ENCODE peak calls at places on chromosomes 6 and 20, in six cellular contexts. One of them, this sample, is unnamed.

GRCh38 chr20:3785240-3786125 is 1.1 kb downstream of the CENPB start:
- DNase-seq in bronchial epithelial cell: no peak
- DNase-seq in K562: peak
- DNase-seq in Panc1: no peak
- DNase-seq in right cardiac atrium: peak
- DNase-seq in fibroblast of lung: peak
- DNase-seq in this sample: peak

GRCh38 chr6:46411798-46412197 is 79.5 kb downstream of the RCAN2 start:
- DNase-seq in bronchial epithelial cell: no peak
- DNase-seq in K562: no peak
- DNase-seq in Panc1: no peak
- DNase-seq in right cardiac atrium: no peak
- DNase-seq in fibroblast of lung: no peak
- DNase-seq in this sample: no peak

GRCh38 chr20:62382306-62383198 is 4.4 kb upstream of the RPS21 start:
- DNase-seq in bronchial epithelial cell: peak
- DNase-seq in K562: peak
- DNase-seq in Panc1: no peak
- DNase-seq in right cardiac atrium: peak
- DNase-seq in fibroblast of lung: peak
- DNase-seq in this sample: peak

GRCh38 chr20:18314786-18315406 is 26.6 kb downstream of the ZNF133 start:
- DNase-seq in bronchial epithelial cell: peak
- DNase-seq in K562: no peak
- DNase-seq in Panc1: no peak
- DNase-seq in right cardiac atrium: no peak
- DNase-seq in fibroblast of lung: peak
- DNase-seq in this sample: no peak

GRCh38 chr6:97322811-97323210 is 39.8 kb upstream of the MMS22L start:
- DNase-seq in bronchial epithelial cell: peak
- DNase-seq in K562: no peak
- DNase-seq in Panc1: no peak
- DNase-seq in right cardiac atrium: no peak
- DNase-seq in fibroblast of lung: peak
- DNase-seq in this sample: no peak

GRCh38 chr6:170027111-170028043 is 263.5 kb downstream of the DLL1 start:
- DNase-seq in bronchial epithelial cell: peak
- DNase-seq in K562: no peak
- DNase-seq in Panc1: no peak
- DNase-seq in right cardiac atrium: no peak
- DNase-seq in fibroblast of lung: no peak
- DNase-seq in this sample: no peak

GRCh38 chr6:41515995-41516394 is 30.2 kb upstream of the FOXP4 start:
- DNase-seq in bronchial epithelial cell: no peak
- DNase-seq in K562: no peak
- DNase-seq in Panc1: no peak
- DNase-seq in right cardiac atrium: no peak
- DNase-seq in fibroblast of lung: no peak
- DNase-seq in this sample: no peak

GRCh38 chr6:73353636-73354388 is at the start of gene DPPA5:
- DNase-seq in bronchial epithelial cell: no peak
- DNase-seq in K562: no peak
- DNase-seq in Panc1: no peak
- DNase-seq in right cardiac atrium: no peak
- DNase-seq in fibroblast of lung: no peak
- DNase-seq in this sample: no peak

GRCh38 chr6:41789937-41790502 is 2.5 kb downstream of the TOMM6 start:
- DNase-seq in bronchial epithelial cell: no peak
- DNase-seq in K562: no peak
- DNase-seq in Panc1: no peak
- DNase-seq in right cardiac atrium: no peak
- DNase-seq in fibroblast of lung: no peak
- DNase-seq in this sample: no peak

GRCh38 chr20:57717797-57718196 is 8.0 kb upstream of the PMEPA1 start:
- DNase-seq in bronchial epithelial cell: peak
- DNase-seq in K562: no peak
- DNase-seq in Panc1: no peak
- DNase-seq in right cardiac atrium: no peak
- DNase-seq in fibroblast of lung: peak
- DNase-seq in this sample: no peak

GRCh38 chr20:12153616-12154015 is 235.9 kb downstream of the BTBD3 start:
- DNase-seq in bronchial epithelial cell: no peak
- DNase-seq in K562: no peak
- DNase-seq in Panc1: no peak
- DNase-seq in right cardiac atrium: no peak
- DNase-seq in fibroblast of lung: peak
- DNase-seq in this sample: no peak

GRCh38 chr6:152094992-152095592 is 287.6 kb downstream of the ESR1 start:
- DNase-seq in bronchial epithelial cell: peak
- DNase-seq in K562: peak
- DNase-seq in Panc1: peak
- DNase-seq in right cardiac atrium: peak
- DNase-seq in fibroblast of lung: peak
- DNase-seq in this sample: peak

GRCh38 chr6:156398371-156398770 is 378.8 kb upstream of the ARID1B start:
- DNase-seq in bronchial epithelial cell: no peak
- DNase-seq in K562: no peak
- DNase-seq in Panc1: no peak
- DNase-seq in right cardiac atrium: no peak
- DNase-seq in fibroblast of lung: no peak
- DNase-seq in this sample: no peak

GRCh38 chr6:19851273-19852089 is 14.3 kb downstream of the ID4 start:
- DNase-seq in bronchial epithelial cell: peak
- DNase-seq in K562: no peak
- DNase-seq in Panc1: peak
- DNase-seq in right cardiac atrium: no peak
- DNase-seq in fibroblast of lung: peak
- DNase-seq in this sample: no peak

GRCh38 chr6:146876271-146877151 is 277.7 kb downstream of the ADGB start:
- DNase-seq in bronchial epithelial cell: no peak
- DNase-seq in K562: peak
- DNase-seq in Panc1: no peak
- DNase-seq in right cardiac atrium: no peak
- DNase-seq in fibroblast of lung: peak
- DNase-seq in this sample: no peak

GRCh38 chr6:116363759-116364158 is 7.0 kb upstream of the DSE start:
- DNase-seq in bronchial epithelial cell: peak
- DNase-seq in K562: no peak
- DNase-seq in Panc1: no peak
- DNase-seq in right cardiac atrium: no peak
- DNase-seq in fibroblast of lung: peak
- DNase-seq in this sample: no peak

GRCh38 chr6:87939776-87940175 is 107.9 kb upstream of the SPACA1 start:
- DNase-seq in bronchial epithelial cell: no peak
- DNase-seq in K562: no peak
- DNase-seq in Panc1: no peak
- DNase-seq in right cardiac atrium: no peak
- DNase-seq in fibroblast of lung: no peak
- DNase-seq in this sample: no peak

GRCh38 chr20:59603727-59604608 is at the start of gene PHACTR3:
- DNase-seq in bronchial epithelial cell: no peak
- DNase-seq in K562: no peak
- DNase-seq in Panc1: no peak
- DNase-seq in right cardiac atrium: no peak
- DNase-seq in fibroblast of lung: no peak
- DNase-seq in this sample: no peak

GRCh38 chr6:168198302-168199180 is 119.5 kb upstream of the FRMD1 start:
- DNase-seq in bronchial epithelial cell: no peak
- DNase-seq in K562: no peak
- DNase-seq in Panc1: no peak
- DNase-seq in right cardiac atrium: peak
- DNase-seq in fibroblast of lung: no peak
- DNase-seq in this sample: no peak

GRCh38 chr6:17035257-17035757 is 66.5 kb upstream of the STMND1 start:
- DNase-seq in bronchial epithelial cell: no peak
- DNase-seq in K562: no peak
- DNase-seq in Panc1: no peak
- DNase-seq in right cardiac atrium: no peak
- DNase-seq in fibroblast of lung: no peak
- DNase-seq in this sample: no peak

GRCh38 chr6:141956046-141956761 is 176.5 kb upstream of the GJE1 start:
- DNase-seq in bronchial epithelial cell: no peak
- DNase-seq in K562: no peak
- DNase-seq in Panc1: no peak
- DNase-seq in right cardiac atrium: no peak
- DNase-seq in fibroblast of lung: peak
- DNase-seq in this sample: no peak

GRCh38 chr6:141957271-141957670 is 175.5 kb upstream of the GJE1 start:
- DNase-seq in bronchial epithelial cell: no peak
- DNase-seq in K562: no peak
- DNase-seq in Panc1: no peak
- DNase-seq in right cardiac atrium: no peak
- DNase-seq in fibroblast of lung: no peak
- DNase-seq in this sample: no peak

GRCh38 chr6:141953072-141953471 is 179.7 kb upstream of the GJE1 start:
- DNase-seq in bronchial epithelial cell: no peak
- DNase-seq in K562: no peak
- DNase-seq in Panc1: no peak
- DNase-seq in right cardiac atrium: no peak
- DNase-seq in fibroblast of lung: no peak
- DNase-seq in this sample: no peak

GRCh38 chr6:141956868-141957267 is 175.9 kb upstream of the GJE1 start:
- DNase-seq in bronchial epithelial cell: no peak
- DNase-seq in K562: no peak
- DNase-seq in Panc1: no peak
- DNase-seq in right cardiac atrium: no peak
- DNase-seq in fibroblast of lung: no peak
- DNase-seq in this sample: no peak

GRCh38 chr6:141955621-141956020 is 177.1 kb upstream of the GJE1 start:
- DNase-seq in bronchial epithelial cell: no peak
- DNase-seq in K562: no peak
- DNase-seq in Panc1: no peak
- DNase-seq in right cardiac atrium: no peak
- DNase-seq in fibroblast of lung: no peak
- DNase-seq in this sample: no peak
- H3K4me3 ChIP-seq in bronchial epithelial cell: no peak
- H3K4me3 ChIP-seq in K562: no peak
- H3K4me3 ChIP-seq in Panc1: no peak
- H3K4me3 ChIP-seq in right cardiac atrium: no peak
- H3K4me3 ChIP-seq in fibroblast of lung: no peak
- H3K4me3 ChIP-seq in this sample: no peak

DNA sequence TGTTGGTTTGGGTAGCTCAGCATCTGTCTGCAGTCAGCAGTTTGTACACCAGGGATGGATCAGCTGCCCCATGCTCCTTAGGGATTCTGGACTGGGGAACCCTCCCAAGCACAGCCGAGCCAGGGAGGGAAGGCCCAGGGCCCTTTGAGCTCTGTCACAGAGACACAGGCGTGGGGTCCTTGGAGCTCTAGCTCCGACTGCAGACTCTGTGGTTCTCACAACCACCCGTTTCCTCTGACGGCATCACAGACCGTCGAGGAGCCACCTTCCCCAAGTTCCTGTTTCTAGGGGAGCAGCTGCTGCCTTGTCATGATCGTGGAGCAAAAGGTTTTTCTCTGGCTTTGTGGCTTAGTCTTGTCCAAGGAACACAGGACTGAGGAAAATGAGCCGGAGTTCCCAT is at the start of gene SLA2:
- DNase-seq in bronchial epithelial cell: no peak
- DNase-seq in K562: no peak
- DNase-seq in Panc1: no peak
- DNase-seq in right cardiac atrium: no peak
- DNase-seq in fibroblast of lung: no peak
- DNase-seq in this sample: peak
- H3K4me3 ChIP-seq in bronchial epithelial cell: no peak
- H3K4me3 ChIP-seq in K562: no peak
- H3K4me3 ChIP-seq in Panc1: no peak
- H3K4me3 ChIP-seq in right cardiac atrium: no peak
- H3K4me3 ChIP-seq in fibroblast of lung: no peak
- H3K4me3 ChIP-seq in this sample: peak

GRCh38 chr6:127878115-127878514 is 22.7 kb downstream of the THEMIS start:
- DNase-seq in bronchial epithelial cell: no peak
- DNase-seq in K562: no peak
- DNase-seq in Panc1: no peak
- DNase-seq in right cardiac atrium: no peak
- DNase-seq in fibroblast of lung: no peak
- DNase-seq in this sample: no peak

GRCh38 chr6:127879685-127880084 is 21.2 kb downstream of the THEMIS start:
- DNase-seq in bronchial epithelial cell: no peak
- DNase-seq in K562: no peak
- DNase-seq in Panc1: no peak
- DNase-seq in right cardiac atrium: peak
- DNase-seq in fibroblast of lung: peak
- DNase-seq in this sample: no peak

GRCh38 chr6:127880452-127880851 is 20.4 kb downstream of the THEMIS start:
- DNase-seq in bronchial epithelial cell: no peak
- DNase-seq in K562: no peak
- DNase-seq in Panc1: no peak
- DNase-seq in right cardiac atrium: no peak
- DNase-seq in fibroblast of lung: peak
- DNase-seq in this sample: no peak

DNA sequence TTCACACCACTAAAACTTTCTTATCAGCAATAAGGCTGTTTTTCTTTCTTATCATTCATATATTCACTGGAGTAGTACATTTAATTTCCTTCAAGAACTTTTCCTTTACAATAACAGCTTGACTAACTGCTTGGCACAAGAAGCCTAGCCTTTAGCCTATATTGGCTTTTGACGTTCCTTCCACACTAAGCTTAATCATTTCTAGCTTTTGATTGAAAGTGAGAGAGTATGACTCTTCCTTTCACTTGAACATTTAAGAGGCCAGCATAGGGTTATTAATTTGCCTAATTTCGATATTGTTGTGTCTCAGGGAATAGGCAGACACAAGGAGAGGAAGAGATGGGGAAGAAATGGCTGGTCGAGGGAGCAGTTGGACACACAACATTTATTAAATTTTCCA is 23.6 kb downstream of the THEMIS start:
- DNase-seq in bronchial epithelial cell: no peak
- DNase-seq in K562: no peak
- DNase-seq in Panc1: no peak
- DNase-seq in right cardiac atrium: no peak
- DNase-seq in fibroblast of lung: no peak
- DNase-seq in this sample: no peak
- H3K4me3 ChIP-seq in bronchial epithelial cell: no peak
- H3K4me3 ChIP-seq in K562: no peak
- H3K4me3 ChIP-seq in Panc1: no peak
- H3K4me3 ChIP-seq in right cardiac atrium: no peak
- H3K4me3 ChIP-seq in fibroblast of lung: no peak
- H3K4me3 ChIP-seq in this sample: no peak

DNA sequence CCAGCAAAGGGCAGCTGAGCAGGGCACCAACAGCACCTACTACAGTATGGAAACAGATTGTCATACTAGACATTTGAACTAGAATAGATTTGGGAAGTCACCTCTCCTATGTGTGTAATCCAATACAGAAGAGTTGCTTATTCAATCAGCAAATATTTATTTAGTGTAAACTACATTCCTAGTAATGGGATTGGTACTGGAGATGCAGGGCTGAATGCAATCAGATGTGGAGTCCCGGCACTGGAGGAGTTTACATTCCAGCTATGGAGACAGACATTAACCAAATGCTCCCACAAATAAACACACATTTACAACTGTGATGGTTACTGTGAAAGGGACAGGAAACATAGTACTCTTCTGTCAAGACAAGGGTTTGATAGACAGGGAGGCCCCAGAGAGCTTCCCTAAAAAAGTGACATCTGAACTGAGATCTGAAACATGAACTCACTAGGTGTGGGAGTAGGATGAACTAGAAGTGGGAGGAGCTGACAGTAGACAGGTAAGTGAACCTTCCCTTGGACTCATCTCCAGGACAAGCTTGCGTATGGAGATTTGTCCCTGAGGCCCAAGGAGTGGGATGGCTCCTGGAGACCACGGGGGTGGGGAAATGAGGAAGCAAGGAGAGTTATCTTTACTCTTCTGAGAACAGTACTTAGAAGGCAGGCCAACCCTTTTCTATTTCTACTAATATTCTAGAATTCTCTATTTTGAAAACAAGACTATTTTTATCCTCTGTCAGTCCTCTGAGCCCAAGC is 420.5 kb downstream of the MAFB start:
- DNase-seq in bronchial epithelial cell: no peak
- DNase-seq in K562: no peak
- DNase-seq in Panc1: no peak
- DNase-seq in right cardiac atrium: no peak
- DNase-seq in fibroblast of lung: no peak
- DNase-seq in this sample: no peak
- H3K4me3 ChIP-seq in bronchial epithelial cell: no peak
- H3K4me3 ChIP-seq in K562: no peak
- H3K4me3 ChIP-seq in Panc1: no peak
- H3K4me3 ChIP-seq in right cardiac atrium: no peak
- H3K4me3 ChIP-seq in fibroblast of lung: no peak
- H3K4me3 ChIP-seq in this sample: no peak